ENCODE peak calls at places on chromosomes 5 and 9, in five cellular contexts. S is naive thymus-derived CD8-positive, alpha-beta T cell; G is HL-60; Q is fibroblast of gingiva; W is nucleus accumbens. F is an unnamed sample.

GRCh38 chr9:78319197-78320029 is 22.5 kb downstream of the PSAT1 start:
- DNase-seq in S (no peak), G (no peak), Q (no peak), W (peak), F (no peak)

GRCh38 chr9:127555830-127556820 is 56.0 kb upstream of the STXBP1 start:
- DNase-seq in S (peak), G (peak), Q (peak), W (no peak), F (peak)

GRCh38 chr9:74120061-74120460 is 377.1 kb upstream of the RORB start:
- DNase-seq in S (no peak), G (no peak), Q (peak), W (no peak), F (peak)

GRCh38 chr5:16446993-16447392 is 18.6 kb downstream of the ZNF622 start:
- DNase-seq in S (no peak), G (no peak), Q (no peak), W (no peak), F (no peak)

GRCh38 chr9:6714176-6714575 is 43.6 kb upstream of the KDM4C start:
- DNase-seq in S (no peak), G (no peak), Q (no peak), W (no peak), F (no peak)

GRCh38 chr5:59833448-59833847 is 60.1 kb downstream of the PDE4D start:
- DNase-seq in S (no peak), G (no peak), Q (no peak), W (no peak), F (peak)

GRCh38 chr9:128635266-128636023 is 21.2 kb downstream of the DYNC2I2 start:
- DNase-seq in S (no peak), G (no peak), Q (peak), W (no peak), F (peak)

GRCh38 chr9:1057910-1058309 is 7.8 kb downstream of the DMRT2 start:
- DNase-seq in S (no peak), G (no peak), Q (no peak), W (peak), F (no peak)

GRCh38 chr9:75333624-75334023 is 245.3 kb downstream of the OSTF1 start:
- DNase-seq in S (no peak), G (no peak), Q (no peak), W (no peak), F (no peak)

GRCh38 chr5:154486427-154486866 is 8.4 kb upstream of the HAND1 start:
- DNase-seq in S (no peak), G (no peak), Q (no peak), W (no peak), F (no peak)

F was measured in iris pigment epithelial cell.